ENCODE peak calls at places on chromosomes 11 and 22, in five cellular contexts. C is HFFc6, I is esophagus squamous epithelium, J is epithelial cell of esophagus, Y is PC-3. Z is an unnamed sample.
A peak's percentile ranks its signal among the peaks of the same experiment; 100 is the strongest.

GRCh38 chr11:70328556-70328955 is 58.1 kb downstream of the PPFIA1 start:
- DNase-seq in C (no peak), I (no peak), J (no peak), Y (no peak), Z (no peak)

GRCh38 chr11:125179895-125180294 is 15.3 kb downstream of the PKNOX2 start:
- DNase-seq in C (no peak), I (no peak), J (no peak), Y (no peak), Z (no peak)

GRCh38 chr22:48701296-48702030 is 1126.2 kb downstream of the BRD1 start:
- DNase-seq in C (no peak), I (no peak), J (no peak), Y (no peak), Z (no peak)

GRCh38 chr11:44005076-44005800 is 42.5 kb upstream of the ACCSL start:
- DNase-seq in C (no peak), I (no peak), J (no peak), Y (no peak), Z (peak; percentile 8)

GRCh38 chr22:34344702-34345101 is 424.4 kb upstream of the LARGE1 start:
- DNase-seq in C (no peak), I (no peak), J (no peak), Y (no peak), Z (no peak)

GRCh38 chr11:102850973-102851745 is 7.8 kb upstream of the MMP3 start:
- DNase-seq in C (peak; percentile 97), I (no peak), J (peak; percentile 91), Y (peak; percentile 94), Z (no peak)

GRCh38 chr11:14907411-14908213 is 15.6 kb upstream of the CYP2R1 start:
- DNase-seq in C (peak; percentile 18), I (peak; percentile 12), J (peak; percentile 52), Y (peak; percentile 65), Z (peak; percentile 66)

GRCh38 chr22:29190915-29191314 is 14.8 kb upstream of the EMID1 start:
- DNase-seq in C (no peak), I (no peak), J (peak; percentile 51), Y (no peak), Z (no peak)

GRCh38 chr11:64226507-64227051 is 505 bp downstream of the NUDT22 start:
- DNase-seq in C (no peak), I (no peak), J (no peak), Y (peak; percentile 47), Z (peak; percentile 49)

GRCh38 chr11:131944709-131945108 is 574.3 kb downstream of the NTM start:
- DNase-seq in C (no peak), I (no peak), J (no peak), Y (no peak), Z (no peak)

DNA sequence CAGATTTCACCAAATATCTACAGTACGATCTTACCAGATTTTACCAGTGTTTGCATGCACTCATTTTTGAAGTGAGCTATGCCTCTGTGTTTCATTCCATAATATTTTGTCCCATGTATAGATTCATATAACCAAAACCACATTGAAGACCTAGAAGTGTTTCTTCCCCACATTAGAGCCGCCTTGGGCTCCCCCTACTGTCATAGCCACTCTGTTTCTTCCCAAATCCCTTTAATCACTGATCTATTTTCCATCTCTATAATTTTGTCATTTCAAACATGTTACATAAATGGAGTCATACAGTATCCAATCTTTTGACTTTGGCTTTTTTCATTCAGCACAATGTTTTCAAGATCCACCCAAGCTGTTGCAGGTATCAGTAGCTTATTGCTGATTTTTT is 12.7 kb downstream of the MRGPRX3 start:
- DNase-seq in C (no peak), I (no peak), J (no peak), Y (no peak), Z (no peak)
- TF ChIP-seq CTCF in C (peak; percentile 41), I (no peak), J (no peak), Y (peak; percentile 19), Z (peak; percentile 19)

DNA sequence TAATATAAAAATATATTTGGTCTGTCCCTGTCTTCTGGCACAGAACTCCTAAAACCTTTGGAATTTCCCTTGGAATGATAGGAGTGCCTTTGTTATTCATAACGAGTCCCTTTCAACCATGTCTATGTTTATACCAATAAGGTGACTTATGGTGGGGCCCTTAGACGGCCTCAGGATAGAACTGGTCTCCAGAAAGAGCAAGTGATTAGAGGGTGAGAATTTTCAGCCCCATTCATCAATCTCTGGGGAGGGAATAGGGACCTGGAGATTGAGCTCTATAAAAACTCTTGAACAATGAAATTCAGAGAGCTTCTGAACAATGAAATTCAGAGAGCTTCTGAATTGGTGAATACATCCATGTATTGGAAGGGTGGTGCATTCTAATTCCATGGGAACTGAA is 18.4 kb upstream of the PICALM start:
- DNase-seq in C (no peak), I (no peak), J (no peak), Y (no peak), Z (no peak)
- TF ChIP-seq CTCF in C (no peak), I (no peak), J (no peak), Y (no peak), Z (no peak)

GRCh38 chr22:22523494-22523893 is 3.4 kb upstream of the ZNF280A start:
- DNase-seq in C (no peak), I (no peak), J (no peak), Y (no peak), Z (no peak)

GRCh38 chr22:22520020-22520656 is at the start of gene ZNF280A:
- DNase-seq in C (no peak), I (no peak), J (no peak), Y (no peak), Z (no peak)

GRCh38 chr22:22519591-22519990 is 479 bp downstream of the ZNF280A start:
- DNase-seq in C (no peak), I (no peak), J (no peak), Y (no peak), Z (no peak)

GRCh38 chr22:22521631-22522030 is 1.6 kb upstream of the ZNF280A start:
- DNase-seq in C (no peak), I (no peak), J (no peak), Y (no peak), Z (no peak)

DNA sequence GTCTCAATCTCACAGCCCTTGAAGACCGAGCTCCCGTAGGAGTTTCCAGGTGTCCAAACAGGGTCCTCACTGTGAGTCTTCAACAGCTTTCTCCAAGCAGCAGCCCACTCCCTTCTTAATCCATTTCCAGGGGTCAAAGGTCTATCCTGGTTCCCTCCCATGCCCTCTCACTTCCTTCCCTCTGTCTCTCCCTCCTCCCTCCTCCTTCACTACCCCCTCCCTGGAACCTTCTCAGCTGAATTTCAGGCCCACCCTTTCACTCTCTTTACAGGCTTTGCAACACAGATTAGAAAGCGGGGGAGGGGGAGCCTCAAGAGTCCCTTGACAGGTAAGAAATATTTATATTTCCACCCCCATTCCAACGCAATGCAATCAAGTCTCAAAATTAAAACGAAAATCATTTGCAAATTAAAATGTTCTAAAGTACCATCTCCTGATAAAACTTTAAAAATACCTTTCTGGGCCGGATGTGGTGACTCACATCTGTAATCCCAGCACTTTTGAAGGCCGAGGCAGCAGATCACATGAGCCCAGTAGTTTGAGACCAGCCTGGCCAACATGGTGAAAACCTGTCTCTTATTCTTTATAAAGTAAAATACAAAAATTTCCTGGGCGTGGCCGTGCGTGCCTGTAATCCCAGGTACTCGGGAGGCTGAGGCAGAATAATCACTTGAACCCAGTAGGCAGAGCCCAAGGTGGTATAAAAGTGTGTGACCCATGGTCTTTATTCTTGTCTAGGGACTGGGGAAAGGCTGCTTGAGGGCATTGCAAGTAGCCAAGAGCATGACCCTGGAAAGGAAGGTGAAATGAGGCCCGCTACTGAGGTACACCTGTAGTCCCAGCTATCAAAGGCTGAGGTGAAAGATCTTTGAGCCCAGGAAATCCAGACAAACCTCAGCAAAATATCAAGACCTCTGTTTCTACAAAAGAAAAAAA is 865 bp upstream of the ZNF280A start:
- DNase-seq in C (no peak), I (no peak), J (no peak), Y (peak; percentile 4), Z (peak; percentile 17)
- TF ChIP-seq CTCF in C (no peak), I (no peak), J (no peak), Y (no peak), Z (no peak)

GRCh38 chr11:33987545-33987944 is 64.0 kb upstream of the CAPRIN1 start:
- DNase-seq in C (no peak), I (no peak), J (no peak), Y (no peak), Z (no peak)
- TF ChIP-seq CTCF in C (no peak), I (no peak), J (no peak), Y (no peak), Z (no peak)

DNA sequence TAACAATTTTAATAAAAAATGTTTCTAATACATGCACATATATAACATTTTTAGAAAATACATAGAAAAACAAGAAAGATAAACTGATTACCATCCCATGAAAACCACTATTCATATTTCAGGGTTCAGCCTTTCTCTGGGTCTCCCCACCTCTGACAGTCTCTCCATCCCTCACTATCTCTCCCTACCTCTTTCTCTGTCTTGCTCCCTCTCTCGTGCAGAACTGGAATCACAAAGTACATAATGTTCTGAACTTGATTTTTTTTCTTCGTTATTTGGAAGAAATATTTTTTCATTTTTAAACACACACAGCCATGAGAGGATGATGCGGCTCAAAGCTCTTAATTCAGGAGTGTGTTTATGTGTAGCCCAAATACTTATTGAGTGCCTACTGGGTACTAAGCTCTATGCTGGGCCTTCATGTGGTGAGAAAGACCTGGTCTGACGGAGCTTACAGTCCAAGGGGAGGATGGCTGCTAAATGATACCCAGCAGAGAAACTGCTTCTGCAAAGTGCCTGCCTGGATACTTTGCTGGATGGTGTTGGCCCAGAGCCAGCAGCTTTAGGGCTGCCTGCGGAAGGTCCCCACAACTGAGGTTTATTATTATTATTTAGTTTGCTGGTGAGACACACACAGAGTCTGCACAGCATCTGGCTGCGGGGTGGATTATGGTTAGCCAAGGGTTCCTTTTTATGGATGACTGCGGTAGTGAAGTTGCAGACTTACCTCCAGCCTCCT is 42.6 kb downstream of the SC5D start:
- DNase-seq in C (peak; percentile 6), I (no peak), J (no peak), Y (no peak), Z (no peak)
- TF ChIP-seq CTCF in C (peak; percentile 43), I (no peak), J (no peak), Y (peak; percentile 57), Z (no peak)

DNA sequence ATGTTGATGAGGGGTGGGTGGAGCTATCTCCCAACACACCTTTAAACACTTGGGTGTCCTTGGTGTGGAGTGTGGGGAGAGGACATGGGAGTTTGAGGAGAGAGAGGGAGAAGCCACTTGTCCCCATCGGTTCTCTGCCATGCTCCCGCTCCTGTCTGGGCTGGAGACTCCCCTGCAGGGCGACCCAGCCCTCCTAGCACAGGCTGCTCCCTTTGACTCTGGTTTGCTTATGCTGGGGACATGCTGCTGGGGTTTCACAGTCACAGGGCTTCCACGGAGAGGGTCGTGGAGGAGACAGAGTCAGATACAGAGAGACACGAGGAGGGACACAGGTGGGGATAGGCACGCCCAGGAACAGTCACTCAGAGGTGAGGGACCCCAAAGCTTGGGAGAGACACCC is 1.6 kb downstream of the SCUBE1 start:
- DNase-seq in C (no peak), I (no peak), J (no peak), Y (no peak), Z (no peak)
- TF ChIP-seq CTCF in C (no peak), I (no peak), J (no peak), Y (no peak), Z (no peak)

DNA sequence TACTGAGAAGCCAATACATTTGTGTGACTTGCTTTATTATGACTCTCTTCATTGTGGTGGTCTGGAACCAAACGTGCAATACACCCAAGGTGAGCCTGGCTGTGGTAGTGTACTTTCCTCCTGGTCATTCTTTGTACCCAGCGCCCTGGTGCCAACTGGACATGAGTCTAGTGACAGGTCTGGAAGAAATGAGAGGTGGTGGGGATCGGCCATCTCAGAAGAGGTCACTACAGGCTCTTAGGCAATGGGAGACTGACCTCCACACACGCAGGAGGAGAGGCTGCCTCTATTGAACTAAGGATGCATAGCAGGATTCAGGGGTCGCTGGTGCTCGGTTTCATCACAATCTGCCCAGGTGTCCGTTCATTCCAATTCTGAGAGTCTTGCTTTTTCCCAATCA is 56.4 kb upstream of the RTL6 start:
- DNase-seq in C (no peak), I (no peak), J (no peak), Y (no peak), Z (no peak)
- TF ChIP-seq CTCF in C (no peak), I (no peak), J (no peak), Y (no peak), Z (no peak)